ENCODE peak calls at places on chromosomes 16 and 17, in four cellular contexts. One of them, this sample, is unnamed. For H3K9me2, the result is how much of the 10 kb centered on the place peaks cover.

GRCh38 chr17:40707720-40708119 is 4.2 kb upstream of the KRT24 start:
- DNase-seq in HCT116: no peak
- DNase-seq in hepatocyte: no peak
- DNase-seq in OCI-LY7: no peak
- DNase-seq in this sample: peak

GRCh38 chr17:4483012-4483840 is 15.5 kb upstream of the SPNS2 start:
- DNase-seq in HCT116: peak
- DNase-seq in hepatocyte: peak
- DNase-seq in OCI-LY7: no peak
- DNase-seq in this sample: no peak

GRCh38 chr17:40952675-40953074 is 14.1 kb downstream of the KRT39 start:
- DNase-seq in HCT116: no peak
- DNase-seq in hepatocyte: no peak
- DNase-seq in OCI-LY7: no peak
- DNase-seq in this sample: peak

GRCh38 chr17:79560527-79560926 is 50.3 kb downstream of the RBFOX3 start:
- DNase-seq in HCT116: no peak
- DNase-seq in hepatocyte: no peak
- DNase-seq in OCI-LY7: no peak
- DNase-seq in this sample: no peak

GRCh38 chr17:48681609-48682008 is 40.7 kb downstream of the PRAC1 start:
- DNase-seq in HCT116: no peak
- DNase-seq in hepatocyte: no peak
- DNase-seq in OCI-LY7: no peak
- DNase-seq in this sample: no peak

GRCh38 chr17:63035271-63035670 is 69.2 kb downstream of the TANC2 start:
- DNase-seq in HCT116: peak
- DNase-seq in hepatocyte: no peak
- DNase-seq in OCI-LY7: no peak
- DNase-seq in this sample: peak

GRCh38 chr16:54453863-54454262 is 167.3 kb upstream of the IRX3 start:
- DNase-seq in HCT116: no peak
- DNase-seq in hepatocyte: no peak
- DNase-seq in OCI-LY7: no peak
- DNase-seq in this sample: no peak

GRCh38 chr16:50265260-50265659 is 1.1 kb upstream of the ADCY7 start:
- DNase-seq in HCT116: peak
- DNase-seq in hepatocyte: peak
- DNase-seq in OCI-LY7: peak
- DNase-seq in this sample: peak

GRCh38 chr17:44219636-44220210 is at the start of gene UBTF:
- DNase-seq in HCT116: no peak
- DNase-seq in hepatocyte: peak
- DNase-seq in OCI-LY7: peak
- DNase-seq in this sample: peak

GRCh38 chr17:29074488-29074887 is 31.5 kb downstream of the PIPOX start:
- DNase-seq in HCT116: no peak
- DNase-seq in hepatocyte: no peak
- DNase-seq in OCI-LY7: no peak
- DNase-seq in this sample: no peak

GRCh38 chr16:66750279-66751134 is 902 bp downstream of the DYNC1LI2 start:
- DNase-seq in HCT116: no peak
- DNase-seq in hepatocyte: peak
- DNase-seq in OCI-LY7: peak
- DNase-seq in this sample: peak

GRCh38 chr16:21088143-21088542 is 62.5 kb downstream of the DNAH3 start:
- DNase-seq in HCT116: no peak
- DNase-seq in hepatocyte: no peak
- DNase-seq in OCI-LY7: no peak
- DNase-seq in this sample: no peak

GRCh38 chr17:39737761-39738567 is at the start of gene GRB7:
- DNase-seq in HCT116: peak
- DNase-seq in hepatocyte: peak
- DNase-seq in OCI-LY7: no peak
- DNase-seq in this sample: no peak

GRCh38 chr16:939311-939710 is 31.5 kb downstream of the LMF1 start:
- DNase-seq in HCT116: no peak
- DNase-seq in hepatocyte: no peak
- DNase-seq in OCI-LY7: no peak
- DNase-seq in this sample: no peak

GRCh38 chr17:45294506-45294905 is 22.3 kb downstream of the MAP3K14 start:
- DNase-seq in HCT116: no peak
- DNase-seq in hepatocyte: no peak
- DNase-seq in OCI-LY7: no peak
- DNase-seq in this sample: peak

GRCh38 chr16:89133457-89134127 is 38.0 kb upstream of the CDH15 start:
- DNase-seq in HCT116: no peak
- DNase-seq in hepatocyte: no peak
- DNase-seq in OCI-LY7: no peak
- DNase-seq in this sample: no peak

GRCh38 chr16:73000020-73000906 is 47.7 kb downstream of the ZFHX3 start:
- DNase-seq in HCT116: no peak
- DNase-seq in hepatocyte: no peak
- DNase-seq in OCI-LY7: no peak
- DNase-seq in this sample: peak

GRCh38 chr16:86089341-86089900 is 190.5 kb downstream of the IRF8 start:
- DNase-seq in HCT116: no peak
- DNase-seq in hepatocyte: no peak
- DNase-seq in OCI-LY7: no peak
- DNase-seq in this sample: no peak

GRCh38 chr17:29571883-29572681 is 3.6 kb downstream of the TP53I13 start:
- DNase-seq in HCT116: no peak
- DNase-seq in hepatocyte: peak
- DNase-seq in OCI-LY7: no peak
- DNase-seq in this sample: peak

GRCh38 chr17:27577124-27577761 is 53.7 kb upstream of the LGALS9 start:
- DNase-seq in HCT116: no peak
- DNase-seq in hepatocyte: peak
- DNase-seq in OCI-LY7: no peak
- DNase-seq in this sample: peak

GRCh38 chr17:17236295-17237025 is 508 bp downstream of the FLCN start:
- DNase-seq in HCT116: no peak
- DNase-seq in hepatocyte: peak
- DNase-seq in OCI-LY7: no peak
- DNase-seq in this sample: peak

GRCh38 chr16:88108762-88109161 is 157.5 kb downstream of the BANP start:
- DNase-seq in HCT116: no peak
- DNase-seq in hepatocyte: no peak
- DNase-seq in OCI-LY7: no peak
- DNase-seq in this sample: no peak

GRCh38 chr17:66667491-66668030 is 167.4 kb upstream of the CACNG5 start:
- DNase-seq in HCT116: no peak
- DNase-seq in hepatocyte: no peak
- DNase-seq in OCI-LY7: no peak
- DNase-seq in this sample: no peak

GRCh38 chr16:54397190-54397835 is 110.7 kb upstream of the IRX3 start:
- DNase-seq in HCT116: no peak
- DNase-seq in hepatocyte: no peak
- DNase-seq in OCI-LY7: no peak
- DNase-seq in this sample: peak

DNA sequence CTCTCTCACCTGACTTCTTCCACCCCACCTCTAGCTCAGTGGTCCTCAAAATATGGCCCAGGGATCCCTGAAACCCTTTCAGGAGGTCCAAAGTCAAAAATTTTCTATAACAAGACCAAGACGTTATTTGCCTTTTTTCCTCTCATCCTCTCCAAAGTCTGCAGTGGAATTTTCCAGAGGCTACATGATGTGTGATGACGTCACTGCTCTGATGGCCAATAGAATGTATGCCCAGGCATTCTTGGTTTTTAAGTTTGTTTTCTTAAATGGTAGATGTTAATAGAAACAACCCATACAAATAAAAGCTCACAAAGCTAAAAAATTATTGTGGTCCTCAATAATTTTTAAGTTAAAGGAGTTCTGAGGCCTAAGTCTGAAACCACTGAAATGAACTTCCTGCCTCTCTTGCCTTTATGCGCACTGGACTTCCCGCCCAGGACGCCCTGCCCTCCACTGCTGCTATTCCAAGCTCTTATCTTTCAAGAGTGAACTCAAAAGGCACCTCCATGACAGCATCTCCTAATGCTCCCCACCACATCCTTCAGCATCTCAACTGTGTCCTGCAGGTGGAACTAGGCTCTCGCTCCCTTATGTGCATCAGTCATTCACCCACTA is 13.5 kb downstream of the UBE2O start:
- DNase-seq in HCT116: no peak
- DNase-seq in hepatocyte: no peak
- DNase-seq in OCI-LY7: peak
- DNase-seq in this sample: no peak
- H3K9me2 ChIP-seq in HCT116: under half
- H3K9me2 ChIP-seq in hepatocyte: under half
- H3K9me2 ChIP-seq in OCI-LY7: under half
- H3K9me2 ChIP-seq in this sample: under half

DNA sequence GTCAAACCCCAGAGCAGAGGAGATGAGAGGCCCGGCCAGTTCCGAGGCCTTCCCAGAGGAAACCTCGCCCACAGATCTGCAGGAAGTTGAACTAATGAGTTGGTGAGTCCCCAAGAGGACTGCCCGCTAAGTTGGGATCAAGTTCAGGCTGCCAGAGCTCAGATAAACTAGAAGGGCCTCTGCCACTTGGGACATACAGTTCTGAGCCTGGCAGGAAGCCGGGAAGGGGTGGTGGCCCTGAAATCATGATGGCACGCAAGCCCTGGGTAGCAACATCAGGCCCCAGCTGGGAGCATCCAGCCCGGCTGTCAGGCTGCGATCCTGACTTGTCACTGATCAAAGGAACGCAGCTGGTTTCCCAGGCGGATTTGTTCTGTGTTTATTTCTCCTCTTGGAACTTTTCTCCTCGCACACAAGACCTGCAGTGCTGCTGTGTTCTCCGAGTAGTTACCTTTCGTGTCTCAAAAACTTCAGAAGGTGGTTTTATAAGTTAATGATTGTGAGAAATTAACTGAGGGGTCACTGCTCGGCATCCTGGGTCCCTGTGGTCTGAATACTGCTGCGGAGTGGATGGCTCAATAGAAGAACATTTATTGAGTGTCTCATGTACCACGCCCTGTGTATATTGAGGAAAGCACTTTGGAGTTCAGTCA is 8.0 kb upstream of the WFDC1 start:
- DNase-seq in HCT116: no peak
- DNase-seq in hepatocyte: peak
- DNase-seq in OCI-LY7: no peak
- DNase-seq in this sample: peak
- H2AFZ ChIP-seq in HCT116: no peak
- H2AFZ ChIP-seq in hepatocyte: no peak
- H2AFZ ChIP-seq in OCI-LY7: no peak
- H2AFZ ChIP-seq in this sample: no peak

GRCh38 chr17:60303406-60304099 is 88.4 kb downstream of the USP32 start:
- DNase-seq in HCT116: no peak
- DNase-seq in hepatocyte: no peak
- DNase-seq in OCI-LY7: no peak
- DNase-seq in this sample: no peak

GRCh38 chr17:60300011-60300410 is 91.9 kb downstream of the USP32 start:
- DNase-seq in HCT116: no peak
- DNase-seq in hepatocyte: no peak
- DNase-seq in OCI-LY7: no peak
- DNase-seq in this sample: no peak

GRCh38 chr17:60300949-60301348 is 91.0 kb downstream of the USP32 start:
- DNase-seq in HCT116: no peak
- DNase-seq in hepatocyte: no peak
- DNase-seq in OCI-LY7: no peak
- DNase-seq in this sample: no peak

GRCh38 chr17:60304502-60304901 is 87.4 kb downstream of the USP32 start:
- DNase-seq in HCT116: no peak
- DNase-seq in hepatocyte: no peak
- DNase-seq in OCI-LY7: no peak
- DNase-seq in this sample: no peak

GRCh38 chr17:60301644-60302043 is 90.3 kb downstream of the USP32 start:
- DNase-seq in HCT116: no peak
- DNase-seq in hepatocyte: no peak
- DNase-seq in OCI-LY7: no peak
- DNase-seq in this sample: no peak
- H3K9me2 ChIP-seq in HCT116: under half
- H3K9me2 ChIP-seq in hepatocyte: under half
- H3K9me2 ChIP-seq in OCI-LY7: under half
- H3K9me2 ChIP-seq in this sample: under half

GRCh38 chr17:49993423-49994037 is 1.5 kb downstream of the DLX3 start:
- DNase-seq in HCT116: no peak
- DNase-seq in hepatocyte: peak
- DNase-seq in OCI-LY7: no peak
- DNase-seq in this sample: peak
- H2AFZ ChIP-seq in HCT116: no peak
- H2AFZ ChIP-seq in hepatocyte: peak
- H2AFZ ChIP-seq in OCI-LY7: no peak
- H2AFZ ChIP-seq in this sample: peak

GRCh38 chr17:53033297-53033696 is 789.4 kb upstream of the KIF2B start:
- DNase-seq in HCT116: no peak
- DNase-seq in hepatocyte: no peak
- DNase-seq in OCI-LY7: no peak
- DNase-seq in this sample: no peak

GRCh38 chr17:53032861-53033271 is 789.9 kb upstream of the KIF2B start:
- DNase-seq in HCT116: peak
- DNase-seq in hepatocyte: peak
- DNase-seq in OCI-LY7: peak
- DNase-seq in this sample: peak
- H3K9me2 ChIP-seq in HCT116: under half
- H3K9me2 ChIP-seq in hepatocyte: under half
- H3K9me2 ChIP-seq in OCI-LY7: under half
- H3K9me2 ChIP-seq in this sample: under half

GRCh38 chr16:14298374-14299122 is 227.4 kb downstream of the MRTFB start:
- DNase-seq in HCT116: no peak
- DNase-seq in hepatocyte: no peak
- DNase-seq in OCI-LY7: no peak
- DNase-seq in this sample: no peak

GRCh38 chr16:14302399-14303181 is 231.5 kb downstream of the MRTFB start:
- DNase-seq in HCT116: no peak
- DNase-seq in hepatocyte: peak
- DNase-seq in OCI-LY7: peak
- DNase-seq in this sample: peak

GRCh38 chr16:14302031-14302398 is 230.9 kb downstream of the MRTFB start:
- DNase-seq in HCT116: no peak
- DNase-seq in hepatocyte: peak
- DNase-seq in OCI-LY7: peak
- DNase-seq in this sample: peak

GRCh38 chr16:14301150-14302030 is 230.3 kb downstream of the MRTFB start:
- DNase-seq in HCT116: no peak
- DNase-seq in hepatocyte: peak
- DNase-seq in OCI-LY7: no peak
- DNase-seq in this sample: peak

GRCh38 chr16:14300631-14301149 is 229.6 kb downstream of the MRTFB start:
- DNase-seq in HCT116: peak
- DNase-seq in hepatocyte: peak
- DNase-seq in OCI-LY7: peak
- DNase-seq in this sample: peak
- H2AFZ ChIP-seq in HCT116: no peak
- H2AFZ ChIP-seq in hepatocyte: no peak
- H2AFZ ChIP-seq in OCI-LY7: peak
- H2AFZ ChIP-seq in this sample: no peak

GRCh38 chr16:77137045-77137444 is 53.9 kb upstream of the MON1B start:
- DNase-seq in HCT116: no peak
- DNase-seq in hepatocyte: no peak
- DNase-seq in OCI-LY7: no peak
- DNase-seq in this sample: no peak
- H3K9me2 ChIP-seq in HCT116: under half
- H3K9me2 ChIP-seq in hepatocyte: under half
- H3K9me2 ChIP-seq in OCI-LY7: under half
- H3K9me2 ChIP-seq in this sample: under half

This sample was measured in GM23248.